ENCODE peak calls at places on chromosomes 12 and 14, in eight cellular contexts. J is GM23248, U is Panc1, W is GM23338, N is Karpas-422, X is stomach, K is adrenal gland, A is aorta. Z is an unnamed sample.
A peak's percentile ranks its signal among the peaks of the same experiment; 100 is the strongest.

GRCh38 chr14:54446201-54446693 is 5.1 kb upstream of the CNIH1 start:
- DNase-seq in K (no peak), J (no peak), X (no peak), U (no peak), W (no peak), N (no peak), A (no peak), Z (no peak)

GRCh38 chr12:4320287-4320858 is 640 bp upstream of the TIGAR start:
- DNase-seq in A (no peak), X (no peak), W (peak; percentile 74), K (no peak), U (peak; percentile 7), N (no peak), J (no peak), Z (no peak)

GRCh38 chr12:27367078-27367477 is 34.4 kb downstream of the BMAL2 start:
- DNase-seq in K (no peak), W (no peak), N (no peak), X (no peak), A (no peak), J (peak; percentile 15), U (no peak), Z (no peak)

GRCh38 chr12:27762757-27763156 is 17.3 kb upstream of the KLHL42 start:
- DNase-seq in K (no peak), A (no peak), N (no peak), X (no peak), U (no peak), W (no peak), J (no peak), Z (no peak)

GRCh38 chr12:29782285-29782820 is 1.4 kb downstream of the TMTC1 start:
- DNase-seq in J (peak; percentile 89), N (no peak), U (no peak), X (no peak), A (no peak), W (peak; percentile 58), K (no peak), Z (no peak)

GRCh38 chr14:53444677-53445312 is 291.7 kb upstream of the DDHD1 start:
- DNase-seq in U (no peak), X (no peak), J (no peak), N (peak; percentile 39), K (no peak), W (no peak), A (no peak), Z (no peak)

GRCh38 chr14:31572955-31573354 is 11.8 kb downstream of the NUBPL start:
- DNase-seq in X (no peak), N (no peak), K (no peak), A (no peak), W (no peak), J (no peak), U (no peak), Z (no peak)

GRCh38 chr12:50960130-50960529 is 7.8 kb downstream of the HIGD1C start:
- DNase-seq in J (peak; percentile 8), X (no peak), W (no peak), A (no peak), U (no peak), N (no peak), K (no peak), Z (no peak)

GRCh38 chr14:36517242-36518030 is 2.6 kb downstream of the NKX2-1 start:
- DNase-seq in A (no peak), N (no peak), X (no peak), W (peak; percentile 56), J (no peak), U (no peak), K (no peak), Z (no peak)

GRCh38 chr12:25981597-25981996 is 23.1 kb downstream of the RASSF8 start:
- DNase-seq in W (no peak), X (no peak), N (no peak), U (no peak), K (no peak), A (no peak), J (no peak), Z (no peak)

GRCh38 chr12:104296718-104297117 is 6.8 kb upstream of the EID3 start:
- DNase-seq in K (no peak), N (no peak), U (no peak), W (no peak), X (no peak), J (no peak), A (no peak), Z (no peak)

GRCh38 chr12:130796985-130797686 is 41.9 kb downstream of the STX2 start:
- DNase-seq in J (no peak), K (no peak), A (no peak), U (no peak), W (no peak), X (no peak), N (no peak), Z (no peak)

GRCh38 chr14:100783630-100784321 is 42.1 kb upstream of the MEG3 start:
- DNase-seq in J (no peak), X (no peak), W (no peak), N (no peak), A (peak; percentile 67), U (no peak), K (no peak), Z (no peak)

GRCh38 chr12:122437656-122438121 is 15.2 kb upstream of the CLIP1 start:
- DNase-seq in W (no peak), K (peak; percentile 78), A (peak; percentile 89), J (peak; percentile 94), N (no peak), X (peak; percentile 28), U (no peak), Z (no peak)

DNA sequence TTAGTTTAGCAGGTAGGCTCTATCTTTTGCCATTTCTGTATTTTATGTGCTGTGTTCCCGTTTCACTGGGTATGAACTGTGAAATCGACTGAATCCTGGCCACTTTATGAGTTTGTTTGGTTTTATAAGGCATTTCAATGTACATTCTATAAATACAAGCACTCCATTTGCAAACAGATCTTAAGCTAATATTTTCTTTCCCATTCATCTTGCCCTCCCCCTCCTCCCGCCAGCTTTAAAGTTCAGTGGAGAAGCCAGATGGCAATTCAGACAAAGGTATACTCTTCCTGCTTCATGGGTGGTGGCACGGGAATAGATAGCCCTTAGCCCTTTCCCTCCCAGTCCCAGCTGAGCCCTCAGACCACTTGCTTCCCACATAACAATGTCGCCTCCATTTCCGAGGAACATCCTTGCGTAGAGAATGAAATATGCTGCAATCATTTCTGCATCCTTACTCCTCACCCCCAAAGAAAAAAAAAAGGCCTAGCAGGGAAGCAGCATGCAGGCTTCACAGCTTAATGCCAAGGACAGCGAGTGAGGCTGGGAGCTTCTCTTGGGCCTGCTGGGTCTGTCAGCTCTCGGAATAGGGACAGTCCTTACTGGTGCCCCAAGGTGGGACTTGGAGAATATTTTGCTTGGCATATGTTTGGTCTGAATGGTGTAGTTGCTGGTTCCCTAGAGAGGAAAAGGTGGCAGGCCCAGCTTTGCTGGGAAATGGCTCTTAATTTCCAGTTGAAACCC is 52.8 kb upstream of the SRSF5 start:
- DNase-seq in A (no peak), X (no peak), U (no peak), J (no peak), W (peak; percentile 40), K (no peak), N (no peak), Z (no peak)
- H3K4me1 ChIP-seq in A (no peaks in the 10 kb centered on the region), X (peaks cover 48% of the 10 kb centered on the region), U (no peaks in the 10 kb centered on the region), J (peaks cover 28% of the 10 kb centered on the region), W (peaks cover 35% of the 10 kb centered on the region), K (peaks cover 76% of the 10 kb centered on the region), N (peaks cover 10% of the 10 kb centered on the region), Z (no peaks in the 10 kb centered on the region)

DNA sequence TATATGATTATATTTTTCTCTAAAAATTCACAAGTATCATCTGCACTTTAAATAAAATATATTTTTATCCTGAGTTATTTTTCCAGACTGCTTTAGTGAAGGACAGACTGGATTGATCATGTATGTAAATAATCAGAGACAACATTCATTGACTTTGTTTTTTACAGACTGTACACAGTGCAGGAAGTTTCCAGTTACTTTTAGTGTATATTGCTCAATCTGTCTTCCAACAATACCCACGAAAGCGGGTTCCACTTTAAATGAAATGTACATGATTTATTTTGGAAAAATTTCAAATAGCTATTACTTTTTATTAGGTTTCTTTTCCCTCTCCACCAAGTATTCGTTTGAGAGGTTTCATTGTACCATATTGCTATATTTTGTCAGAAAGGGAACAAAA is 497.0 kb downstream of the FSCB start:
- DNase-seq in X (no peak), J (no peak), K (no peak), U (no peak), A (no peak), N (no peak), W (no peak), Z (no peak)
- H3K4me1 ChIP-seq in X (no peaks in the 10 kb centered on the region), J (no peaks in the 10 kb centered on the region), K (no peaks in the 10 kb centered on the region), U (no peaks in the 10 kb centered on the region), A (no peaks in the 10 kb centered on the region), N (no peaks in the 10 kb centered on the region), W (no peaks in the 10 kb centered on the region), Z (no peaks in the 10 kb centered on the region)

GRCh38 chr14:99737956-99738667 is 54.0 kb downstream of the CYP46A1 start:
- DNase-seq in X (peak; percentile 34), N (no peak), W (no peak), A (peak; percentile 78), U (no peak), K (no peak), J (no peak), Z (no peak)
- H3K4me1 ChIP-seq in X (peaks cover 15% of the 10 kb centered on the region), N (no peaks in the 10 kb centered on the region), W (peaks cover under 1% of the 10 kb centered on the region), A (no peaks in the 10 kb centered on the region), U (peaks cover 16% of the 10 kb centered on the region), K (peaks cover 12% of the 10 kb centered on the region), J (no peaks in the 10 kb centered on the region), Z (no peaks in the 10 kb centered on the region)

GRCh38 chr12:56145218-56145617 is 7.2 kb upstream of the MYL6B start:
- DNase-seq in U (no peak), W (no peak), J (no peak), K (no peak), X (no peak), N (no peak), A (no peak), Z (no peak)

GRCh38 chr12:56143225-56143624 is 9.2 kb upstream of the MYL6B start:
- DNase-seq in W (no peak), A (no peak), N (no peak), U (no peak), J (no peak), X (no peak), K (no peak), Z (no peak)

GRCh38 chr12:56137853-56138571 is 9.9 kb downstream of the ESYT1 start:
- DNase-seq in X (no peak), A (peak; percentile 55), N (no peak), J (no peak), K (no peak), U (no peak), W (no peak), Z (no peak)

GRCh38 chr12:56143870-56144269 is 8.5 kb upstream of the MYL6B start:
- DNase-seq in K (no peak), N (no peak), U (no peak), X (no peak), A (no peak), W (no peak), J (no peak), Z (no peak)

DNA sequence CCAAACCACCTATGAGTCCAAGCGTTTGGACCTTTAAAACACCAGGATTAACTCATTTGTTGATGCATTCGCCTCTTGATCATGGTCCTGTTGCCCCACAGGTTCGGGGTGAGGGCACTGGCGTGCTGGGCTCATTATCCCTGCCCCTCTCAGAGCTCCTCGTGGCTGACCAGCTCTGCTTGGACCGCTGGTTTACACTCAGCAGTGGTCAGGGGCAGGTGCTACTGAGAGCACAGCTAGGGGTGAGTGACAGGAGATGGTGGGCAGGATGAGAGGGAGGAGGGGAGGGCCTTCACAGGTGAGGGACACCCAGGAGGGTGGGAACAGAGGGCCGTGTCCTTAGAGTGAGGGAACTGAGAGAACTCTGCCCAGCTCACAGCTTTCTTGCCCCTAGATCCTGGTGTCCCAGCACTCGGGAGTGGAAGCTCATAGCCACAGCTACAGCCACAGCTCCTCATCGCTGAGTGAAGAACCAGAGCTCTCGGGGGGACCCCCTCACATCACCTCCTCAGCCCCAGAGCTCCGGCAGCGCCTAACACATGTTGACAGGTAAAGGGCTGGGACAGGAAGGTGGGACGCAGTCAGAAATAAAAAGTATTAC is 10.1 kb upstream of the MYL6B start:
- DNase-seq in U (no peak), N (no peak), X (no peak), J (no peak), K (no peak), A (no peak), W (no peak), Z (no peak)
- H3K4me1 ChIP-seq in U (peaks cover 4% of the 10 kb centered on the region), N (no peaks in the 10 kb centered on the region), X (peaks cover 5% of the 10 kb centered on the region), J (no peaks in the 10 kb centered on the region), K (peaks cover 13% of the 10 kb centered on the region), A (no peaks in the 10 kb centered on the region), W (no peaks in the 10 kb centered on the region), Z (no peaks in the 10 kb centered on the region)

Z was measured in right lobe of liver.